ENCODE peak calls at places on chromosomes 3 and 15, in seven cellular contexts. One of them, this sample, is unnamed.
A peak's percentile ranks its signal among the peaks of the same experiment; 100 is the strongest.

GRCh38 chr3:167909443-167910287 is 174.1 kb downstream of the SERPINI1 start:
- DNase-seq in neural progenitor cell: no peak
- DNase-seq in lower lobe of right lung: no peak
- DNase-seq in CD4-positive, alpha-beta T cell: no peak
- DNase-seq in ascending aorta: no peak
- DNase-seq in fibroblast of lung: no peak
- DNase-seq in psoas muscle: no peak
- DNase-seq in this sample: no peak

GRCh38 chr3:171566803-171567422 is 106.7 kb upstream of the TNIK start:
- DNase-seq in neural progenitor cell: peak; percentile 69
- DNase-seq in lower lobe of right lung: no peak
- DNase-seq in CD4-positive, alpha-beta T cell: no peak
- DNase-seq in ascending aorta: no peak
- DNase-seq in fibroblast of lung: peak; percentile 30
- DNase-seq in psoas muscle: no peak
- DNase-seq in this sample: peak; percentile 73

GRCh38 chr3:155015776-155016451 is 64.2 kb upstream of the MME start:
- DNase-seq in neural progenitor cell: no peak
- DNase-seq in lower lobe of right lung: no peak
- DNase-seq in CD4-positive, alpha-beta T cell: no peak
- DNase-seq in ascending aorta: no peak
- DNase-seq in fibroblast of lung: peak; percentile 27
- DNase-seq in psoas muscle: no peak
- DNase-seq in this sample: no peak

GRCh38 chr15:63332367-63333078 is 49.1 kb downstream of the CA12 start:
- DNase-seq in neural progenitor cell: no peak
- DNase-seq in lower lobe of right lung: no peak
- DNase-seq in CD4-positive, alpha-beta T cell: no peak
- DNase-seq in ascending aorta: no peak
- DNase-seq in fibroblast of lung: peak; percentile 86
- DNase-seq in psoas muscle: no peak
- DNase-seq in this sample: no peak

GRCh38 chr15:62337934-62338333 is 172.8 kb upstream of the C2CD4B start:
- DNase-seq in neural progenitor cell: no peak
- DNase-seq in lower lobe of right lung: no peak
- DNase-seq in CD4-positive, alpha-beta T cell: no peak
- DNase-seq in ascending aorta: no peak
- DNase-seq in fibroblast of lung: no peak
- DNase-seq in psoas muscle: no peak
- DNase-seq in this sample: no peak

GRCh38 chr3:50508821-50509220 is 5.4 kb upstream of the CACNA2D2 start:
- DNase-seq in neural progenitor cell: no peak
- DNase-seq in lower lobe of right lung: no peak
- DNase-seq in CD4-positive, alpha-beta T cell: no peak
- DNase-seq in ascending aorta: no peak
- DNase-seq in fibroblast of lung: no peak
- DNase-seq in psoas muscle: no peak
- DNase-seq in this sample: no peak

GRCh38 chr15:90813796-90814192 is 54.6 kb upstream of the FURIN start:
- DNase-seq in neural progenitor cell: no peak
- DNase-seq in lower lobe of right lung: no peak
- DNase-seq in CD4-positive, alpha-beta T cell: no peak
- DNase-seq in ascending aorta: no peak
- DNase-seq in fibroblast of lung: no peak
- DNase-seq in psoas muscle: no peak
- DNase-seq in this sample: peak; percentile 57

GRCh38 chr3:183518446-183519185 is 36.9 kb downstream of the KLHL6 start:
- DNase-seq in neural progenitor cell: peak; percentile 92
- DNase-seq in lower lobe of right lung: no peak
- DNase-seq in CD4-positive, alpha-beta T cell: no peak
- DNase-seq in ascending aorta: no peak
- DNase-seq in fibroblast of lung: no peak
- DNase-seq in psoas muscle: no peak
- DNase-seq in this sample: no peak

GRCh38 chr15:51737538-51738305 is at the start of gene LYSMD2:
- DNase-seq in neural progenitor cell: peak; percentile 74
- DNase-seq in lower lobe of right lung: peak; percentile 88
- DNase-seq in CD4-positive, alpha-beta T cell: peak; percentile 47
- DNase-seq in ascending aorta: no peak
- DNase-seq in fibroblast of lung: peak; percentile 66
- DNase-seq in psoas muscle: peak; percentile 86
- DNase-seq in this sample: peak; percentile 72

GRCh38 chr3:65524544-65525070 is 514.1 kb downstream of the MAGI1 start:
- DNase-seq in neural progenitor cell: no peak
- DNase-seq in lower lobe of right lung: no peak
- DNase-seq in CD4-positive, alpha-beta T cell: no peak
- DNase-seq in ascending aorta: no peak
- DNase-seq in fibroblast of lung: no peak
- DNase-seq in psoas muscle: no peak
- DNase-seq in this sample: no peak

GRCh38 chr15:53559364-53560253 is 199.9 kb downstream of the WDR72 start:
- DNase-seq in neural progenitor cell: no peak
- DNase-seq in lower lobe of right lung: no peak
- DNase-seq in CD4-positive, alpha-beta T cell: no peak
- DNase-seq in ascending aorta: no peak
- DNase-seq in fibroblast of lung: no peak
- DNase-seq in psoas muscle: no peak
- DNase-seq in this sample: no peak

GRCh38 chr15:88894348-88894818 is 961 bp downstream of the HAPLN3 start:
- DNase-seq in neural progenitor cell: peak; percentile 87
- DNase-seq in lower lobe of right lung: peak; percentile 73
- DNase-seq in CD4-positive, alpha-beta T cell: peak; percentile 81
- DNase-seq in ascending aorta: no peak
- DNase-seq in fibroblast of lung: peak; percentile 31
- DNase-seq in psoas muscle: peak; percentile 64
- DNase-seq in this sample: peak; percentile 74

GRCh38 chr15:94229591-94230365 is 1.6 kb upstream of the MCTP2 start:
- DNase-seq in neural progenitor cell: no peak
- DNase-seq in lower lobe of right lung: no peak
- DNase-seq in CD4-positive, alpha-beta T cell: peak; percentile 15
- DNase-seq in ascending aorta: no peak
- DNase-seq in fibroblast of lung: no peak
- DNase-seq in psoas muscle: no peak
- DNase-seq in this sample: peak; percentile 44

GRCh38 chr3:41345788-41346187 is 146.5 kb downstream of the CTNNB1 start:
- DNase-seq in neural progenitor cell: no peak
- DNase-seq in lower lobe of right lung: no peak
- DNase-seq in CD4-positive, alpha-beta T cell: no peak
- DNase-seq in ascending aorta: no peak
- DNase-seq in fibroblast of lung: no peak
- DNase-seq in psoas muscle: no peak
- DNase-seq in this sample: no peak

GRCh38 chr15:79922512-79923067 is 25.8 kb upstream of the MTHFS start:
- DNase-seq in neural progenitor cell: no peak
- DNase-seq in lower lobe of right lung: no peak
- DNase-seq in CD4-positive, alpha-beta T cell: no peak
- DNase-seq in ascending aorta: no peak
- DNase-seq in fibroblast of lung: no peak
- DNase-seq in psoas muscle: no peak
- DNase-seq in this sample: no peak

GRCh38 chr3:136068708-136069107 is 103.2 kb downstream of the PPP2R3A start:
- DNase-seq in neural progenitor cell: no peak
- DNase-seq in lower lobe of right lung: no peak
- DNase-seq in CD4-positive, alpha-beta T cell: no peak
- DNase-seq in ascending aorta: no peak
- DNase-seq in fibroblast of lung: peak; percentile 77
- DNase-seq in psoas muscle: no peak
- DNase-seq in this sample: no peak

GRCh38 chr3:136069933-136070332 is 104.4 kb downstream of the PPP2R3A start:
- DNase-seq in neural progenitor cell: no peak
- DNase-seq in lower lobe of right lung: no peak
- DNase-seq in CD4-positive, alpha-beta T cell: no peak
- DNase-seq in ascending aorta: no peak
- DNase-seq in fibroblast of lung: no peak
- DNase-seq in psoas muscle: no peak
- DNase-seq in this sample: no peak

GRCh38 chr3:136070334-136070733 is 104.8 kb downstream of the PPP2R3A start:
- DNase-seq in neural progenitor cell: no peak
- DNase-seq in lower lobe of right lung: no peak
- DNase-seq in CD4-positive, alpha-beta T cell: no peak
- DNase-seq in ascending aorta: no peak
- DNase-seq in fibroblast of lung: peak; percentile 90
- DNase-seq in psoas muscle: no peak
- DNase-seq in this sample: no peak

GRCh38 chr3:136074546-136074945 is 109.0 kb downstream of the PPP2R3A start:
- DNase-seq in neural progenitor cell: no peak
- DNase-seq in lower lobe of right lung: no peak
- DNase-seq in CD4-positive, alpha-beta T cell: no peak
- DNase-seq in ascending aorta: no peak
- DNase-seq in fibroblast of lung: peak; percentile 62
- DNase-seq in psoas muscle: no peak
- DNase-seq in this sample: no peak

GRCh38 chr3:136070953-136071949 is 105.7 kb downstream of the PPP2R3A start:
- DNase-seq in neural progenitor cell: no peak
- DNase-seq in lower lobe of right lung: no peak
- DNase-seq in CD4-positive, alpha-beta T cell: no peak
- DNase-seq in ascending aorta: no peak
- DNase-seq in fibroblast of lung: peak; percentile 59
- DNase-seq in psoas muscle: no peak
- DNase-seq in this sample: peak; percentile 10
- H3K27ac ChIP-seq in neural progenitor cell: no peak overlapping the region
- H3K27ac ChIP-seq in lower lobe of right lung: peak overlapping the region; percentile 4
- H3K27ac ChIP-seq in CD4-positive, alpha-beta T cell: no peak overlapping the region
- H3K27ac ChIP-seq in ascending aorta: peak overlapping the region; percentile 61
- H3K27ac ChIP-seq in fibroblast of lung: peak overlapping the region; percentile 83
- H3K27ac ChIP-seq in psoas muscle: peak overlapping the region; percentile 88
- H3K27ac ChIP-seq in this sample: no peak overlapping the region

GRCh38 chr15:43241100-43241499 is 20.3 kb upstream of the EPB42 start:
- DNase-seq in neural progenitor cell: no peak
- DNase-seq in lower lobe of right lung: no peak
- DNase-seq in CD4-positive, alpha-beta T cell: no peak
- DNase-seq in ascending aorta: no peak
- DNase-seq in fibroblast of lung: peak; percentile 90
- DNase-seq in psoas muscle: peak; percentile 62
- DNase-seq in this sample: no peak
- H3K27ac ChIP-seq in neural progenitor cell: no peak overlapping the region
- H3K27ac ChIP-seq in lower lobe of right lung: no peak overlapping the region
- H3K27ac ChIP-seq in CD4-positive, alpha-beta T cell: no peak overlapping the region
- H3K27ac ChIP-seq in ascending aorta: peak overlapping the region; percentile 61
- H3K27ac ChIP-seq in fibroblast of lung: no peak overlapping the region
- H3K27ac ChIP-seq in psoas muscle: no peak overlapping the region
- H3K27ac ChIP-seq in this sample: no peak overlapping the region

DNA sequence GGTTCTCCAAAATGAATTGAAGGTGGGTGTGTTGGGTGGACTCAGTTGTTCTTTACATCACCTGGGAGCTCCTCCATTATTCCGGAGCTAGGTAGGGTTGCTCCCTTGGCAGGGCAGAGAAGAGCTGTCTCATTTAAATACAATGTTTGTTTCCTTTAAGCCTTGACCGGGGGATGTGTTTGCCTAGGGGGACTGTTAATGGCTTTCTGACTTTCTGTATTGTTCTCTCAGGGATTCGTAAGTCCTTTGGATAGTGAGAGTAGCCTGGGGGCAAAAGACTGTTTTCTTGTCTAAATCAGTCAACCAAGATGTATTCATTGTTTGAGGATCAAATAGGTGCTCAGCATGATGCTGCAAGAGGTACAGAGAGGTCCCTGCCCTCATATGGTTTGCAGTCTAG is 71.1 kb downstream of the CDAN1 start:
- DNase-seq in neural progenitor cell: no peak
- DNase-seq in lower lobe of right lung: no peak
- DNase-seq in CD4-positive, alpha-beta T cell: no peak
- DNase-seq in ascending aorta: no peak
- DNase-seq in fibroblast of lung: no peak
- DNase-seq in psoas muscle: no peak
- DNase-seq in this sample: no peak
- H3K27ac ChIP-seq in neural progenitor cell: no peak overlapping the region
- H3K27ac ChIP-seq in lower lobe of right lung: no peak overlapping the region
- H3K27ac ChIP-seq in CD4-positive, alpha-beta T cell: no peak overlapping the region
- H3K27ac ChIP-seq in ascending aorta: no peak overlapping the region
- H3K27ac ChIP-seq in fibroblast of lung: no peak overlapping the region
- H3K27ac ChIP-seq in psoas muscle: no peak overlapping the region
- H3K27ac ChIP-seq in this sample: no peak overlapping the region

GRCh38 chr15:78097667-78098066 is 5.3 kb downstream of the SH2D7 start:
- DNase-seq in neural progenitor cell: no peak
- DNase-seq in lower lobe of right lung: no peak
- DNase-seq in CD4-positive, alpha-beta T cell: no peak
- DNase-seq in ascending aorta: no peak
- DNase-seq in fibroblast of lung: no peak
- DNase-seq in psoas muscle: no peak
- DNase-seq in this sample: no peak
- H3K27ac ChIP-seq in neural progenitor cell: no peak overlapping the region
- H3K27ac ChIP-seq in lower lobe of right lung: no peak overlapping the region
- H3K27ac ChIP-seq in CD4-positive, alpha-beta T cell: no peak overlapping the region
- H3K27ac ChIP-seq in ascending aorta: no peak overlapping the region
- H3K27ac ChIP-seq in fibroblast of lung: no peak overlapping the region
- H3K27ac ChIP-seq in psoas muscle: no peak overlapping the region
- H3K27ac ChIP-seq in this sample: no peak overlapping the region

DNA sequence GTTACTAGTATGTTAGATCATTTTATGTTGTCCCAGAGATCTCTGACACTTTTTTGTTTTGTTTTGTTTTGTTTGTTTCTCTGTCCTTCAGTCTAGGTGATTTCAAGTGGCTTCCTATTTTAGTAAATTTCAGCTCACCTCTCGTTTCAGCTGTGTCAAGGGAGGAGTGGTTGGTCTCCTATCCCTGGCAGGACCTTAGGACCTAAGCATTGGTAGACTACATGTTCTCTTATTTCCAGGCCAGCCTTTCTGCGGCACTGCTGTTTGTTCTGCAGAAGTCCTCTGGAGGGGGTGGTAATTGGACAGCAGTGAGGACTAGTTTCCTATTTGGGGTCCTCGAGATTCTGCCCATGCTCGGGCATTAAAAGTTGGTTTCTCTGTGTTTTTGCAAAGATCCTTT is 31.8 kb downstream of the MGA start:
- DNase-seq in neural progenitor cell: no peak
- DNase-seq in lower lobe of right lung: no peak
- DNase-seq in CD4-positive, alpha-beta T cell: no peak
- DNase-seq in ascending aorta: no peak
- DNase-seq in fibroblast of lung: no peak
- DNase-seq in psoas muscle: no peak
- DNase-seq in this sample: no peak
- H3K27ac ChIP-seq in neural progenitor cell: peak overlapping the region; percentile 43
- H3K27ac ChIP-seq in lower lobe of right lung: no peak overlapping the region
- H3K27ac ChIP-seq in CD4-positive, alpha-beta T cell: no peak overlapping the region
- H3K27ac ChIP-seq in ascending aorta: no peak overlapping the region
- H3K27ac ChIP-seq in fibroblast of lung: no peak overlapping the region
- H3K27ac ChIP-seq in psoas muscle: no peak overlapping the region
- H3K27ac ChIP-seq in this sample: no peak overlapping the region

GRCh38 chr15:68234060-68234459 is 4.5 kb upstream of the CLN6 start:
- DNase-seq in neural progenitor cell: no peak
- DNase-seq in lower lobe of right lung: no peak
- DNase-seq in CD4-positive, alpha-beta T cell: no peak
- DNase-seq in ascending aorta: no peak
- DNase-seq in fibroblast of lung: peak; percentile 30
- DNase-seq in psoas muscle: no peak
- DNase-seq in this sample: no peak
- H3K27ac ChIP-seq in neural progenitor cell: no peak overlapping the region
- H3K27ac ChIP-seq in lower lobe of right lung: no peak overlapping the region
- H3K27ac ChIP-seq in CD4-positive, alpha-beta T cell: no peak overlapping the region
- H3K27ac ChIP-seq in ascending aorta: no peak overlapping the region
- H3K27ac ChIP-seq in fibroblast of lung: no peak overlapping the region
- H3K27ac ChIP-seq in psoas muscle: no peak overlapping the region
- H3K27ac ChIP-seq in this sample: no peak overlapping the region